ENCODE peak calls at places on chromosomes 3 and 15, in eight cellular contexts. T is A673; I is left ventricle myocardium inferior; O is sigmoid colon; C is tibial artery; A is breast epithelium; Z is CD8-positive, alpha-beta T cell; N is thoracic aorta. Y is an unnamed sample.
A peak's percentile ranks its signal among the peaks of the same experiment; 100 is the strongest.

GRCh38 chr3:130741946-130742610 is 4.6 kb downstream of the PIK3R4 start:
- DNase-seq in Z (no peak), A (no peak), T (no peak), C (no peak), O (no peak), N (no peak), I (no peak), Y (no peak)

GRCh38 chr3:187899246-187899645 is 154.0 kb upstream of the BCL6 start:
- DNase-seq in C (no peak), T (no peak), N (no peak), Z (no peak), I (no peak), O (no peak), A (no peak), Y (no peak)

GRCh38 chr3:56926513-56927282 is 124.9 kb upstream of the ARHGEF3 start:
- DNase-seq in A (no peak), C (no peak), T (no peak), I (no peak), Z (no peak), N (no peak), O (no peak), Y (peak; percentile 72)

GRCh38 chr15:35624881-35625280 is 78.9 kb upstream of the DPH6 start:
- DNase-seq in I (no peak), N (peak; percentile 66), Z (no peak), T (peak; percentile 40), O (peak; percentile 75), C (peak; percentile 85), A (no peak), Y (no peak)

GRCh38 chr3:95721938-95722337 is 1092.5 kb upstream of the EPHA6 start:
- DNase-seq in A (no peak), C (no peak), I (no peak), N (no peak), Z (no peak), O (no peak), T (no peak), Y (no peak)

GRCh38 chr3:141366285-141367037 is 1.8 kb upstream of the ZBTB38 start:
- DNase-seq in I (peak; percentile 34), C (peak; percentile 33), Z (no peak), A (no peak), N (no peak), O (peak; percentile 83), T (no peak), Y (peak; percentile 79)

GRCh38 chr3:119357190-119357589 is 63.0 kb downstream of the ARHGAP31 start:
- DNase-seq in A (no peak), T (no peak), I (no peak), O (no peak), N (no peak), C (no peak), Z (no peak), Y (peak; percentile 48)

GRCh38 chr15:81254277-81255265 is 57.9 kb downstream of the IL16 start:
- DNase-seq in I (no peak), A (no peak), N (no peak), T (no peak), C (no peak), O (no peak), Z (no peak), Y (no peak)

GRCh38 chr3:152375546-152375945 is 106.8 kb downstream of the MBNL1 start:
- DNase-seq in T (no peak), I (no peak), C (no peak), N (no peak), O (no peak), Z (no peak), A (no peak), Y (no peak)

GRCh38 chr3:47732143-47732542 is 49.5 kb downstream of the SMARCC1 start:
- DNase-seq in Z (no peak), N (no peak), C (no peak), I (no peak), O (no peak), T (no peak), A (no peak), Y (no peak)

GRCh38 chr3:16801698-16802097 is 83.1 kb upstream of the PLCL2 start:
- DNase-seq in O (no peak), T (no peak), I (no peak), C (no peak), Z (no peak), N (no peak), A (no peak), Y (no peak)

GRCh38 chr3:46068526-46068925 is 41.2 kb upstream of the XCR1 start:
- DNase-seq in T (no peak), I (no peak), Z (no peak), N (no peak), O (no peak), C (no peak), A (no peak), Y (no peak)

GRCh38 chr3:186786810-186787375 is 3.5 kb downstream of the EIF4A2 start:
- DNase-seq in I (no peak), Z (no peak), A (no peak), C (no peak), N (no peak), T (no peak), O (no peak), Y (no peak)

GRCh38 chr3:4741106-4741403 is 238.2 kb upstream of the BHLHE40 start:
- DNase-seq in T (no peak), O (no peak), A (no peak), N (no peak), C (no peak), I (no peak), Z (no peak), Y (no peak)

GRCh38 chr3:127170794-127171193 is 22.1 kb upstream of the PRR23E start:
- DNase-seq in A (no peak), T (no peak), N (no peak), I (no peak), O (no peak), Z (no peak), C (no peak), Y (no peak)

GRCh38 chr3:99176169-99176964 is 274.9 kb upstream of the DCBLD2 start:
- DNase-seq in T (no peak), A (no peak), I (no peak), N (no peak), O (no peak), C (no peak), Z (no peak), Y (no peak)

GRCh38 chr3:133393691-133394474 is 6.0 kb upstream of the BFSP2 start:
- DNase-seq in O (no peak), N (no peak), Z (no peak), I (peak; percentile 54), A (no peak), C (no peak), T (no peak), Y (no peak)

GRCh38 chr3:195558602-195559001 is 15.5 kb upstream of the PPP1R2 start:
- DNase-seq in A (no peak), O (no peak), N (no peak), T (peak; percentile 58), Z (no peak), C (no peak), I (no peak), Y (no peak)

GRCh38 chr15:91844928-91845327 is 8.6 kb upstream of the SLCO3A1 start:
- DNase-seq in O (no peak), C (no peak), N (no peak), A (no peak), I (no peak), T (no peak), Z (no peak), Y (no peak)

GRCh38 chr3:58334013-58334321 is 1.3 kb downstream of the PXK start:
- DNase-seq in T (no peak), Z (no peak), A (no peak), O (no peak), I (no peak), N (no peak), C (no peak), Y (no peak)
- H3K27ac ChIP-seq in T (peak overlapping the region; percentile 86), Z (no peak overlapping the region), A (no peak overlapping the region), O (peak overlapping the region; percentile 84), I (peak overlapping the region; percentile 78), N (no peak overlapping the region), C (peak overlapping the region; percentile 59), Y (no peak overlapping the region)

DNA sequence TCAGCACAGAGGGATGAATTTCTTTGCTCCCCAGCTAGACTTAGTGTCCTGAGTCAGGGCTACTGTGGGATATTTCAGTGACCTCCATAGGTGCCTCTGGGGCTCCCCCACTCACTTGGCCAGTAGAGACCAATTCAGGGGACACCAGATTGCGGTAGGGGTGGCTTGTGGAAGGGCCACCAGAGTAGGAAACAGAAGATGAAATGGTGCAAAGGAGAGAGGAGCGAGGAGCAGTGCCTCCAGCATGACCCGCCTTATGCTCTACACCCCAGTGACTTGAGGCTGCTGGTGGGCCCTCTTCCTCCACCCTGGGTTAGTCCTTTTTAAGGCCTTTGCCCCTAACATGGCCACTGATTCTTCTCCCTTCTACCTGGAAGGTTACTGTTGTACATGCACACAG is 2.5 kb downstream of the AEN start:
- DNase-seq in T (no peak), O (peak; percentile 48), A (no peak), Z (no peak), N (no peak), C (no peak), I (no peak), Y (no peak)
- H3K4me3 ChIP-seq in T (no peak overlapping the region), O (no peak overlapping the region), A (no peak overlapping the region), Z (no peak overlapping the region), N (no peak overlapping the region), C (no peak overlapping the region), I (no peak overlapping the region), Y (no peak overlapping the region)

GRCh38 chr15:68626283-68626682 is 47.5 kb downstream of the CORO2B start:
- DNase-seq in I (no peak), C (no peak), T (no peak), N (no peak), A (no peak), O (no peak), Z (no peak), Y (no peak)

GRCh38 chr15:68620721-68621528 is 42.1 kb downstream of the CORO2B start:
- DNase-seq in T (peak; percentile 99), Z (no peak), C (peak; percentile 92), N (peak; percentile 73), A (no peak), O (peak; percentile 96), I (peak; percentile 91), Y (peak; percentile 66)

GRCh38 chr15:68626739-68627138 is 47.9 kb downstream of the CORO2B start:
- DNase-seq in I (no peak), Z (no peak), A (no peak), T (no peak), C (no peak), N (no peak), O (no peak), Y (no peak)

GRCh38 chr15:68621535-68621934 is 42.7 kb downstream of the CORO2B start:
- DNase-seq in O (no peak), A (no peak), C (no peak), T (no peak), Z (no peak), I (no peak), N (no peak), Y (no peak)

GRCh38 chr15:68623301-68623892 is 44.6 kb downstream of the CORO2B start:
- DNase-seq in N (no peak), C (no peak), T (no peak), A (no peak), I (peak; percentile 49), Z (no peak), O (no peak), Y (no peak)
- H3K27ac ChIP-seq in N (no peak overlapping the region), C (no peak overlapping the region), T (no peak overlapping the region), A (peak overlapping the region; percentile 43), I (peak overlapping the region; percentile 88), Z (no peak overlapping the region), O (no peak overlapping the region), Y (no peak overlapping the region)

DNA sequence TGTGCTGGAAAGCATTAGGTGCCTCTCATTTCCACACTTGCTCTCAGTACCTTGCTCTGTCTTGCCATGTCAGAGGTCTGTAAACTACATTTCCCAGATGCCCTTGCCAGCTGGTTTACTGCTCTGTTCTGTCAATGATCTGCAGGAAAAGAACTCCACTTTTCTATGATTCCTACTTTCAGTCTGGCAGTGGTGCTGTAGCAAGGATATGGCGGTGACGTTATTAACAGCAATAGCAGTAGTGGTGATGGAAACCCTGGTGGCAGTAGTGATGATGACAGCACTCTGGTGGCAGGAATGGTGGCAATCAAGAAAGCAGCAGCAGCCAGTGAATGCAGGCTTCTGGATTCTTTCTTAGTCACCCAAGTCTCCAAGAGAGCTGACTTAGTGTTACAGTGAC is 665.2 kb downstream of the DIPK2A start:
- DNase-seq in O (no peak), C (no peak), N (no peak), Z (no peak), A (no peak), I (no peak), T (peak; percentile 29), Y (no peak)
- H3K4me3 ChIP-seq in O (no peak overlapping the region), C (no peak overlapping the region), N (no peak overlapping the region), Z (no peak overlapping the region), A (no peak overlapping the region), I (no peak overlapping the region), T (no peak overlapping the region), Y (no peak overlapping the region)